ENCODE peak calls at places on chromosomes 5 and 9, in eight cellular contexts. E, Q, B, A, G, P, X and F are unnamed samples.

GRCh38 chr5:138601444-138601843 is 26.2 kb upstream of the HSPA9 start:
- DNase-seq in G (peak; percentile 79), P (no peak), A (no peak), B (no peak), X (no peak), E (no peak), Q (no peak), F (peak; percentile 84)

GRCh38 chr5:58380655-58381054 is 79.2 kb downstream of the PLK2 start:
- DNase-seq in A (no peak), G (no peak), P (no peak), E (no peak), X (no peak), B (no peak), Q (no peak), F (no peak)

GRCh38 chr9:121857941-121858340 is 206.5 kb downstream of the DAB2IP start:
- DNase-seq in E (no peak), B (no peak), A (no peak), X (no peak), Q (no peak), G (no peak), P (no peak), F (no peak)

GRCh38 chr5:1510631-1511030 is 13.1 kb downstream of the LPCAT1 start:
- DNase-seq in G (no peak), P (peak; percentile 16), A (no peak), E (no peak), B (no peak), X (no peak), Q (no peak), F (no peak)

GRCh38 chr5:401216-402034 is 41.6 kb upstream of the EXOC3 start:
- DNase-seq in P (no peak), E (peak; percentile 2), B (no peak), X (no peak), G (no peak), A (no peak), Q (no peak), F (no peak)

GRCh38 chr5:54959673-54960418 is 25.5 kb downstream of the ESM1 start:
- DNase-seq in X (peak; percentile 35), B (no peak), E (peak; percentile 21), P (no peak), A (no peak), G (peak; percentile 23), Q (no peak), F (peak; percentile 22)

GRCh38 chr5:100517301-100517974 is 17.7 kb upstream of the FAM174A start:
- DNase-seq in A (no peak), E (no peak), B (no peak), P (no peak), G (no peak), X (no peak), Q (no peak), F (no peak)

GRCh38 chr5:56148453-56148971 is 84.6 kb downstream of the ANKRD55 start:
- DNase-seq in G (no peak), Q (no peak), B (no peak), X (no peak), A (no peak), E (peak; percentile 81), P (no peak), F (no peak)

GRCh38 chr9:38120961-38121360 is 51.9 kb upstream of the SHB start:
- DNase-seq in G (no peak), E (no peak), Q (no peak), B (no peak), X (no peak), A (no peak), P (no peak), F (no peak)

GRCh38 chr9:75120661-75121060 is 32.3 kb downstream of the OSTF1 start:
- DNase-seq in G (no peak), P (no peak), X (no peak), Q (no peak), A (no peak), B (no peak), E (no peak), F (no peak)

GRCh38 chr9:113317777-113318176 is 14.6 kb upstream of the RNF183 start:
- DNase-seq in G (no peak), X (no peak), B (no peak), Q (no peak), E (no peak), P (no peak), A (no peak), F (peak; percentile 40)

GRCh38 chr5:68746220-68747076 is 347.4 kb upstream of the SLC30A5 start:
- DNase-seq in P (no peak), Q (peak; percentile 61), B (no peak), E (no peak), A (no peak), X (no peak), G (no peak), F (no peak)

GRCh38 chr9:34430843-34431437 is 27.4 kb downstream of the FAM219A start:
- DNase-seq in A (no peak), G (peak; percentile 66), B (no peak), X (peak; percentile 57), E (peak; percentile 48), Q (peak; percentile 56), P (peak; percentile 27), F (peak; percentile 81)

GRCh38 chr5:172594431-172594830 is 46.6 kb upstream of the NEURL1B start:
- DNase-seq in P (no peak), A (no peak), G (no peak), E (no peak), X (no peak), B (no peak), Q (no peak), F (no peak)